ENCODE peak calls at places on chromosome 11, in four cellular contexts. P is HepG2, K is GM12878, T is K562. Q is an unnamed sample.
A peak's percentile ranks its signal among the peaks of the same experiment; 100 is the strongest.

GRCh38 chr11:116525961-116526495 is 246.8 kb downstream of the BUD13 start:
- DNase-seq in P (no peak), K (no peak), T (no peak), Q (no peak)

GRCh38 chr11:94185387-94186084 is 56.9 kb downstream of the PANX1 start:
- DNase-seq in K (no peak), T (no peak), P (no peak), Q (no peak)

GRCh38 chr11:31262761-31263160 is 106.8 kb downstream of the DCDC1 start:
- DNase-seq in K (no peak), P (no peak), T (no peak), Q (no peak)

GRCh38 chr11:28144808-28145207 is 36.6 kb downstream of the METTL15 start:
- DNase-seq in K (no peak), T (no peak), P (no peak), Q (no peak)

GRCh38 chr11:125001073-125001764 is 47.2 kb downstream of the CCDC15 start:
- DNase-seq in P (no peak), T (no peak), K (peak; percentile 5), Q (no peak)

GRCh38 chr11:124946735-124947141 is 7.3 kb upstream of the CCDC15 start:
- DNase-seq in T (no peak), P (no peak), K (no peak), Q (no peak)

GRCh38 chr11:78350101-78350645 is 67.4 kb downstream of the GAB2 start:
- DNase-seq in P (no peak), K (peak; percentile 25), T (no peak), Q (no peak)

GRCh38 chr11:126839496-126839895 is 161.1 kb downstream of the KIRREL3 start:
- DNase-seq in P (no peak), T (peak; percentile 13), K (no peak), Q (no peak)

GRCh38 chr11:80239217-80239616 is 798.4 kb upstream of the TENM4 start:
- DNase-seq in P (peak; percentile 1), T (no peak), K (no peak), Q (no peak)

GRCh38 chr11:40787243-40787642 is 672.2 kb downstream of the LRRC4C start:
- DNase-seq in T (no peak), K (no peak), P (no peak), Q (no peak)

GRCh38 chr11:71556018-71556417 is 7.8 kb downstream of the KRTAP5-9 start:
- DNase-seq in T (no peak), P (no peak), K (no peak), Q (no peak)

GRCh38 chr11:116990061-116990473 is 108.2 kb downstream of the SIK3 start:
- DNase-seq in T (no peak), K (no peak), P (peak; percentile 90), Q (no peak)

GRCh38 chr11:92131289-92131890 is 93.2 kb upstream of the FAT3 start:
- DNase-seq in P (no peak), K (no peak), T (no peak), Q (no peak)

GRCh38 chr11:77548552-77549439 is 41.0 kb upstream of the AQP11 start:
- DNase-seq in K (no peak), P (no peak), T (no peak), Q (no peak)

GRCh38 chr11:86577663-86578636 is 94.5 kb downstream of the ME3 start:
- DNase-seq in P (peak; percentile 81), T (no peak), K (no peak), Q (no peak)

GRCh38 chr11:33329705-33330329 is 72.6 kb downstream of the HIPK3 start:
- DNase-seq in P (peak; percentile 50), T (peak; percentile 26), K (no peak), Q (no peak)

GRCh38 chr11:64285885-64286800 is 495 bp downstream of the GPR137 start:
- DNase-seq in K (no peak), T (no peak), P (no peak), Q (peak; percentile 63)

GRCh38 chr11:5234390-5234834 is at the start of gene HBD:
- DNase-seq in T (no peak), K (no peak), P (no peak), Q (no peak)

GRCh38 chr11:66218026-66218425 is 50.4 kb upstream of the RAB1B start:
- DNase-seq in T (no peak), P (no peak), K (no peak), Q (no peak)

GRCh38 chr11:28228196-28228595 is 120.0 kb downstream of the METTL15 start:
- DNase-seq in P (no peak), T (no peak), K (no peak), Q (no peak)

GRCh38 chr11:73242291-73243092 is 24.4 kb downstream of the P2RY2 start:
- DNase-seq in K (peak; percentile 48), T (peak; percentile 79), P (peak; percentile 76), Q (peak; percentile 97)

GRCh38 chr11:112255075-112255739 is 5.5 kb downstream of the PLET1 start:
- DNase-seq in P (peak; percentile 18), T (peak; percentile 39), K (no peak), Q (no peak)

GRCh38 chr11:32829157-32829679 is 509 bp upstream of the PRRG4 start:
- DNase-seq in T (no peak), P (no peak), K (no peak), Q (no peak)

GRCh38 chr11:77090046-77090372 is 12.6 kb upstream of the OMP start:
- DNase-seq in P (no peak), T (no peak), K (no peak), Q (no peak)

GRCh38 chr11:86969258-86969657 is 14.1 kb upstream of the FZD4 start:
- DNase-seq in K (no peak), P (peak; percentile 21), T (no peak), Q (no peak)

GRCh38 chr11:85765835-85766234 is 45.1 kb downstream of the SYTL2 start:
- DNase-seq in T (no peak), K (no peak), P (no peak), Q (no peak)

GRCh38 chr11:47941907-47942558 is 38.3 kb upstream of the PTPRJ start:
- DNase-seq in K (no peak), P (peak; percentile 68), T (no peak), Q (no peak)

GRCh38 chr11:47179655-47179991 is 2.9 kb upstream of the ARFGAP2 start:
- DNase-seq in T (peak; percentile 59), P (peak; percentile 52), K (peak; percentile 9), Q (peak; percentile 65)

GRCh38 chr11:13337986-13338436 is 60.4 kb downstream of the BMAL1 start:
- DNase-seq in P (no peak), K (no peak), T (no peak), Q (no peak)

GRCh38 chr11:68498313-68498712 is 37.8 kb downstream of the PPP6R3 start:
- DNase-seq in T (no peak), P (no peak), K (no peak), Q (no peak)

GRCh38 chr11:75925785-75926164 is 110.8 kb downstream of the UVRAG start:
- DNase-seq in T (no peak), P (no peak), K (no peak), Q (no peak)

GRCh38 chr11:107769189-107769588 is 57.3 kb upstream of the SLN start:
- DNase-seq in T (no peak), P (peak; percentile 7), K (no peak), Q (no peak)

GRCh38 chr11:110355011-110355744 is 58.8 kb upstream of the RDX start:
- DNase-seq in T (no peak), K (no peak), P (peak; percentile 35), Q (no peak)

GRCh38 chr11:130522284-130522961 is 74.0 kb downstream of the ADAMTS15 start:
- DNase-seq in K (no peak), P (peak; percentile 10), T (peak; percentile 75), Q (peak; percentile 67)

GRCh38 chr11:44619931-44620725 is 54.7 kb downstream of the CD82 start:
- DNase-seq in P (no peak), K (no peak), T (no peak), Q (no peak)

GRCh38 chr11:28919194-28919593 is 811.0 kb downstream of the METTL15 start:
- DNase-seq in P (no peak), T (no peak), K (no peak), Q (no peak)

DNA sequence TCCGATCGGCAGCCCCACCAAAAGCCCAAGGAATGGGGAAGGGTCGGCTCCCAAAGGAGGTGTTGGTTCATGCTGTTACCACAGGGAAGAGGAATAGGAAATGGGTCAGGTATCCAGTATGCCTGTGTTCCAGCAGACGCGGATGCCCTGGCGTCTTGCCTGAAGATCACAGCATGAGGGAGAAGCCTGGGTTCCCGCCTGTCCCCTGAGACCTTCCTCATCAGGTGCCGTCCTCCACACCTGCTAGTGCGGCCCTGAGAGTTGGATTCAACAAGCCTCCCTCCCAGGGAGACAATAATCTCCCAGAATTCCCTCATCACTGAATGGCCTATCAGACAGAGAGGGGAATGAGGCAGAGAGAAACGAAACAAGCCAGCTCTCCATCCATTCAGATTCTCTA is 92.2 kb downstream of the SPATA19 start:
- DNase-seq in K (no peak), P (no peak), T (no peak), Q (no peak)
- TF ChIP-seq BRCA1 in K (no peak), P (no peak), T (no peak), Q (no peak)

DNA sequence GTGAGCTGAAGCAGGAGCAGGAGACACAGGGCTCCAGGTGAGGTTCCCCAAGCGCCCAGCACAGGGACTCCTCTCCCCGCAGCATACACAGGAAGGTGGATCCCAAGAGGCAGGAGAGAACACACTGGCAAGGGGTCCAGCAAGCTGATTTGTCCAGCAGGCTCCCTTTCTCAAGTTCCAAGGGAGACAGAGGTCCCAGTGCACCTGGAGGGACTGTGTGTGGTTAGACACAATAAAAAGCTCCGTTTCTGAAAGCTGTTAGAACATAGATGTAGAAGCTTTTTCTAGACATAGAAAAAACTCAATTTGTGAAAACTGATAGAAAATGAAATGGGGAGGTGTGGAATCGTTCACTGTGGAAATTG is 1.8 kb downstream of the CALCB start:
- DNase-seq in K (no peak), P (no peak), T (no peak), Q (no peak)
- H3K4me3 ChIP-seq in K (no peak overlapping the region), P (no peak overlapping the region), T (no peak overlapping the region), Q (no peak overlapping the region)

GRCh38 chr11:10780040-10780439 is 28.7 kb downstream of the EIF4G2 start:
- DNase-seq in P (no peak), T (no peak), K (no peak), Q (no peak)

GRCh38 chr11:10777806-10778205 is 26.8 kb downstream of the CTR9 start:
- DNase-seq in K (no peak), T (no peak), P (no peak), Q (no peak)

GRCh38 chr11:10778217-10778970 is 27.3 kb downstream of the CTR9 start:
- DNase-seq in T (no peak), P (no peak), K (no peak), Q (no peak)

GRCh38 chr11:10777393-10777793 is 26.3 kb downstream of the CTR9 start:
- DNase-seq in P (peak; percentile 70), K (no peak), T (no peak), Q (no peak)

GRCh38 chr11:10779086-10779485 is 28.0 kb downstream of the CTR9 start:
- DNase-seq in K (no peak), P (no peak), T (no peak), Q (no peak)
- H3K9ac ChIP-seq in K (no peak overlapping the region), P (no peak overlapping the region), T (no peak overlapping the region), Q (no peak overlapping the region)

DNA sequence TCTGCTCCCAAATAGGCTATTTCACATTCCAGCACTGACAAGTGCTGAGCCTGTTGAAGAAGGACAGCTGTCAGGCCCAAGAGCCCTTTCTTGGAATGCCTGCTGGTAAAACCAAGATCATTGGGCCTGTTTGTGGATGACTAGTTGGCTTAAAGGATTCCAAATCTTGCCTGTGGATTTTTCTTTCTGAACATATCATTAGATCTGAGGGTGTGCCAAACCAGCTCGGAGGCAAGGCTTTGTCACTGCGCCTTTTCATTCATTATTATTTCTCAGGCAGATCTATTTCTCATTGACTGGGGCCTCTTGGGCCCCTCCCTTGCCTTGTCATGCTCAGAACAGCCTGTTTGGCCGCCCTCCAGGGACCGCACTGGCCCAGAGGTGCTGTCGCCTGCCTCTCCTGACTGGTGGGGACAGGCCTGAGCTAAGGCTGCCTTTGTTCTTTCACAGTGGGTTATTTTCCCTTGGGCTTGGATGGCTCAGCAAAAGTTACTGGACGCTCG is 222.7 kb upstream of the SESN3 start:
- DNase-seq in P (no peak), K (no peak), T (peak; percentile 16), Q (no peak)
- TF ChIP-seq BRCA1 in P (no peak), K (no peak), T (no peak), Q (no peak)

GRCh38 chr11:122305426-122305825 is 189.4 kb upstream of the BLID start:
- DNase-seq in P (no peak), T (no peak), K (no peak), Q (no peak)
- H3K4me3 ChIP-seq in P (no peak overlapping the region), T (no peak overlapping the region), K (no peak overlapping the region), Q (no peak overlapping the region)